ENCODE peak calls at places on chromosomes 12 and 14, in six cellular contexts. A is activated CD4-positive, alpha-beta T cell treated with anti-CD3 and anti-CD28 coated beads, Interleukin-2, amount 50 U/mL, for 1 hour; N is NCI-H2107; F is amniotic stem cell; Y is substantia nigra; R is RWPE1. H is an unnamed sample.

GRCh38 chr14:95250936-95251335 is 68.8 kb downstream of the CLMN start:
- DNase-seq in F (no peak), Y (no peak), R (no peak), N (no peak), A (no peak), H (no peak)

GRCh38 chr12:124386059-124386458 is 91.2 kb downstream of the RFLNA start:
- DNase-seq in N (no peak), Y (no peak), A (no peak), F (no peak), R (no peak), H (no peak)

GRCh38 chr12:52441320-52441911 is 7.2 kb upstream of the KRT75 start:
- DNase-seq in N (no peak), F (no peak), R (peak), Y (no peak), A (no peak), H (no peak)

GRCh38 chr12:24617471-24617870 is 331.4 kb downstream of the BCAT1 start:
- DNase-seq in R (no peak), A (no peak), N (no peak), F (no peak), Y (no peak), H (no peak)

GRCh38 chr12:111664961-111665865 is 20.5 kb downstream of the BRAP start:
- DNase-seq in Y (peak), F (no peak), A (no peak), R (no peak), N (no peak), H (no peak)

GRCh38 chr12:128190614-128191013 is 76.4 kb upstream of the TMEM132C start:
- DNase-seq in A (no peak), F (no peak), N (no peak), Y (peak), R (no peak), H (peak)

GRCh38 chr12:45518516-45519235 is 210.8 kb upstream of the ARID2 start:
- DNase-seq in N (no peak), F (no peak), R (no peak), A (peak), Y (no peak), H (no peak)

GRCh38 chr12:12338528-12339168 is 11.4 kb downstream of the MANSC1 start:
- DNase-seq in F (no peak), Y (no peak), A (no peak), N (no peak), R (no peak), H (no peak)

GRCh38 chr12:1583421-1584078 is 10.8 kb downstream of the FBXL14 start:
- DNase-seq in F (peak), A (peak), R (peak), N (peak), Y (peak), H (peak)

GRCh38 chr14:74627071-74627470 is 15.0 kb upstream of the LTBP2 start:
- DNase-seq in Y (no peak), R (no peak), N (no peak), F (no peak), A (no peak), H (no peak)

GRCh38 chr12:51994959-51995358 is 11.8 kb upstream of the TAMALIN start:
- DNase-seq in A (no peak), Y (no peak), R (no peak), N (no peak), F (no peak), H (no peak)

GRCh38 chr14:72714094-72714493 is 179.8 kb downstream of the DPF3 start:
- DNase-seq in Y (no peak), A (no peak), N (no peak), F (no peak), R (no peak), H (no peak)

GRCh38 chr14:92783813-92784431 is 10.2 kb upstream of the GOLGA5 start:
- DNase-seq in N (peak), R (peak), A (peak), Y (no peak), F (peak), H (no peak)

GRCh38 chr14:101504096-101504948 is 57.0 kb upstream of the DIO3 start:
- DNase-seq in F (no peak), A (no peak), Y (no peak), R (no peak), N (no peak), H (no peak)

GRCh38 chr14:89507521-89507920 is 90.5 kb upstream of the FOXN3 start:
- DNase-seq in R (peak), A (no peak), N (no peak), F (no peak), Y (no peak), H (no peak)

GRCh38 chr12:27604431-27604830 is 80.4 kb downstream of the PPFIBP1 start:
- DNase-seq in A (no peak), F (no peak), N (no peak), R (no peak), Y (no peak), H (no peak)

GRCh38 chr14:92135269-92135668 is 13.5 kb downstream of the CPSF2 start:
- DNase-seq in R (no peak), N (no peak), A (no peak), F (peak), Y (no peak), H (no peak)

GRCh38 chr12:96164951-96165858 is 29.0 kb upstream of the ELK3 start:
- DNase-seq in A (no peak), N (no peak), R (no peak), Y (no peak), F (no peak), H (no peak)

GRCh38 chr12:44285321-44285720 is 449.4 kb downstream of the TMEM117 start:
- DNase-seq in A (no peak), R (no peak), F (no peak), N (no peak), Y (no peak), H (no peak)

GRCh38 chr12:13087766-13088165 is 15.7 kb downstream of the GSG1 start:
- DNase-seq in R (no peak), A (no peak), F (no peak), Y (no peak), N (no peak), H (no peak)

GRCh38 chr12:94535614-94535932 is 75.9 kb upstream of the CEP83 start:
- DNase-seq in A (no peak), R (no peak), Y (no peak), N (peak), F (no peak), H (no peak)

GRCh38 chr12:31494455-31494854 is 96.5 kb downstream of the DENND5B start:
- DNase-seq in F (no peak), R (no peak), Y (no peak), N (no peak), A (no peak), H (no peak)

GRCh38 chr12:59382678-59383425 is 213.0 kb upstream of the SLC16A7 start:
- DNase-seq in A (no peak), N (no peak), R (no peak), Y (no peak), F (no peak), H (no peak)

GRCh38 chr12:11446372-11446771 is 51.0 kb upstream of the PRB2 start:
- DNase-seq in F (no peak), R (no peak), N (no peak), Y (no peak), A (no peak), H (no peak)

GRCh38 chr12:107393043-107393725 is 292.4 kb upstream of the PWP1 start:
- DNase-seq in N (no peak), A (no peak), F (no peak), R (no peak), Y (no peak), H (no peak)

GRCh38 chr14:90508536-90509254 is 111.9 kb downstream of the CALM1 start:
- DNase-seq in F (no peak), Y (no peak), N (no peak), A (no peak), R (peak), H (no peak)